ENCODE peak calls at places on chromosomes 1 and 21, in eight cellular contexts. I is HFF-Myc, T is non-pigmented ciliary epithelial cell, V is brain microvascular endothelial cell, Y is EL, A is dorsolateral prefrontal cortex, P is left colon, F is GM04504. R is an unnamed sample.

GRCh38 chr1:248838357-248839167 is 538 bp downstream of the ZNF672 start:
- DNase-seq in I (no peak), T (no peak), V (peak), Y (peak), A (peak), P (peak), F (peak), R (peak)

GRCh38 chr1:52139817-52140540 is 1.9 kb upstream of the ZFYVE9 start:
- DNase-seq in I (peak), T (peak), V (peak), Y (peak), A (no peak), P (no peak), F (peak), R (peak)

GRCh38 chr1:51484591-51484990 is 34.5 kb downstream of the EPS15 start:
- DNase-seq in I (no peak), T (no peak), V (peak), Y (peak), A (no peak), P (no peak), F (no peak), R (no peak)

GRCh38 chr1:16088996-16089395 is 15.5 kb upstream of the FAM131C start:
- DNase-seq in I (no peak), T (peak), V (peak), Y (peak), A (no peak), P (no peak), F (peak), R (no peak)

GRCh38 chr1:28855469-28855944 is 43.5 kb downstream of the OPRD1 start:
- DNase-seq in I (no peak), T (no peak), V (no peak), Y (no peak), A (no peak), P (no peak), F (no peak), R (no peak)

GRCh38 chr1:93061895-93062792 is 16.9 kb upstream of the MTF2 start:
- DNase-seq in I (no peak), T (no peak), V (peak), Y (peak), A (no peak), P (peak), F (no peak), R (peak)

GRCh38 chr1:90236493-90236892 is 241.6 kb downstream of the ZNF326 start:
- DNase-seq in I (no peak), T (no peak), V (no peak), Y (no peak), A (no peak), P (no peak), F (no peak), R (no peak)

GRCh38 chr1:20336105-20336605 is 45.5 kb downstream of the VWA5B1 start:
- DNase-seq in I (no peak), T (no peak), V (no peak), Y (no peak), A (no peak), P (no peak), F (no peak), R (no peak)

GRCh38 chr1:210294991-210295773 is 33.5 kb upstream of the HHAT start:
- DNase-seq in I (peak), T (no peak), V (peak), Y (peak), A (no peak), P (peak), F (peak), R (peak)

GRCh38 chr1:23960291-23960718 is 677 bp downstream of the PNRC2 start:
- DNase-seq in I (no peak), T (no peak), V (no peak), Y (peak), A (no peak), P (no peak), F (no peak), R (peak)

GRCh38 chr1:98030976-98031375 is 110.1 kb upstream of the DPYD start:
- DNase-seq in I (no peak), T (no peak), V (no peak), Y (no peak), A (no peak), P (no peak), F (no peak), R (no peak)

GRCh38 chr1:230047114-230047865 is 19.7 kb upstream of the GALNT2 start:
- DNase-seq in I (no peak), T (no peak), V (no peak), Y (peak), A (no peak), P (no peak), F (no peak), R (no peak)

GRCh38 chr1:86460998-86461397 is 7.7 kb upstream of the CLCA1 start:
- DNase-seq in I (no peak), T (no peak), V (no peak), Y (no peak), A (no peak), P (peak), F (no peak), R (no peak)

GRCh38 chr1:30451532-30452125 is 271.8 kb downstream of the MATN1 start:
- DNase-seq in I (no peak), T (no peak), V (no peak), Y (no peak), A (no peak), P (no peak), F (no peak), R (no peak)

GRCh38 chr1:207876129-207876528 is 34.8 kb downstream of the CD34 start:
- DNase-seq in I (no peak), T (no peak), V (no peak), Y (no peak), A (no peak), P (no peak), F (no peak), R (no peak)

GRCh38 chr1:201259476-201260235 is 23.6 kb upstream of the PKP1 start:
- DNase-seq in I (no peak), T (no peak), V (peak), Y (peak), A (no peak), P (peak), F (no peak), R (no peak)

GRCh38 chr1:33296824-33297223 is 24.1 kb downstream of the A3GALT2 start:
- DNase-seq in I (no peak), T (no peak), V (no peak), Y (no peak), A (peak), P (no peak), F (no peak), R (no peak)

GRCh38 chr1:230087034-230087721 is 20.1 kb downstream of the GALNT2 start:
- DNase-seq in I (no peak), T (no peak), V (no peak), Y (no peak), A (no peak), P (no peak), F (no peak), R (no peak)

GRCh38 chr1:223141021-223141420 is 2.0 kb downstream of the TLR5 start:
- DNase-seq in I (no peak), T (no peak), V (no peak), Y (no peak), A (no peak), P (no peak), F (no peak), R (no peak)

GRCh38 chr21:32690085-32690484 is 37.7 kb downstream of the SYNJ1 start:
- DNase-seq in I (no peak), T (no peak), V (no peak), Y (no peak), A (no peak), P (no peak), F (no peak), R (no peak)

GRCh38 chr21:44567481-44568171 is 5.9 kb upstream of the KRTAP10-4 start:
- DNase-seq in I (no peak), T (no peak), V (no peak), Y (no peak), A (no peak), P (no peak), F (no peak), R (no peak)

GRCh38 chr1:63775418-63776127 is 1.8 kb downstream of the ROR1 start:
- DNase-seq in I (no peak), T (no peak), V (no peak), Y (no peak), A (no peak), P (no peak), F (no peak), R (no peak)

GRCh38 chr1:206717237-206717989 is 32.7 kb downstream of the MAPKAPK2 start:
- DNase-seq in I (no peak), T (no peak), V (no peak), Y (no peak), A (no peak), P (no peak), F (no peak), R (no peak)

GRCh38 chr1:213061263-213061662 is 10.2 kb downstream of the RPS6KC1 start:
- DNase-seq in I (no peak), T (no peak), V (no peak), Y (no peak), A (no peak), P (no peak), F (no peak), R (no peak)

GRCh38 chr1:91844862-91845528 is 41.0 kb downstream of the TGFBR3 start:
- DNase-seq in I (peak), T (peak), V (peak), Y (peak), A (no peak), P (no peak), F (peak), R (peak)

GRCh38 chr1:151935154-151935553 is 25.8 kb upstream of the THEM4 start:
- DNase-seq in I (no peak), T (no peak), V (no peak), Y (peak), A (no peak), P (no peak), F (no peak), R (no peak)

GRCh38 chr1:203112451-203112850 is 15.1 kb upstream of the ADORA1 start:
- DNase-seq in I (no peak), T (no peak), V (no peak), Y (no peak), A (no peak), P (no peak), F (no peak), R (no peak)

GRCh38 chr1:185345913-185346717 is 29.1 kb upstream of the IVNS1ABP start:
- DNase-seq in I (no peak), T (no peak), V (no peak), Y (no peak), A (no peak), P (no peak), F (no peak), R (no peak)

GRCh38 chr21:45662623-45663015 is 19.1 kb downstream of the PCBP3 start:
- DNase-seq in I (no peak), T (no peak), V (no peak), Y (no peak), A (no peak), P (no peak), F (no peak), R (no peak)

GRCh38 chr1:223197923-223198627 is 55.0 kb upstream of the TLR5 start:
- DNase-seq in I (no peak), T (no peak), V (no peak), Y (no peak), A (no peak), P (no peak), F (no peak), R (no peak)

GRCh38 chr1:185670187-185670627 is 64.0 kb upstream of the HMCN1 start:
- DNase-seq in I (no peak), T (no peak), V (peak), Y (peak), A (no peak), P (peak), F (no peak), R (peak)

GRCh38 chr1:99645199-99645598 is 714 bp upstream of the PALMD start:
- DNase-seq in I (no peak), T (no peak), V (no peak), Y (peak), A (no peak), P (no peak), F (no peak), R (peak)

R was measured in stromal cell of bone marrow.